ENCODE peak calls at places on chromosome 13, in six cellular contexts. S, B, D, E, J and I are unnamed samples. For H3K36me3, the result is how much of the 10 kb centered on the place peaks cover.

GRCh38 chr13:26022538-26023292 is 29.1 kb downstream of the SHISA2 start:
- DNase-seq in S (no peak), B (peak), D (peak), E (no peak), J (peak), I (no peak)

GRCh38 chr13:83503424-83503823 is 378.9 kb downstream of the SLITRK1 start:
- DNase-seq in S (no peak), B (peak), D (no peak), E (no peak), J (no peak), I (no peak)

GRCh38 chr13:102317593-102317992 is 84.3 kb downstream of the FGF14 start:
- DNase-seq in S (peak), B (peak), D (no peak), E (no peak), J (peak), I (peak)

GRCh38 chr13:30734434-30734833 is 909 bp upstream of the ALOX5AP start:
- DNase-seq in S (peak), B (peak), D (no peak), E (no peak), J (no peak), I (no peak)

GRCh38 chr13:46607768-46608553 is 55.0 kb downstream of the LRCH1 start:
- DNase-seq in S (no peak), B (no peak), D (no peak), E (peak), J (no peak), I (no peak)

GRCh38 chr13:94309997-94310842 is 169.3 kb downstream of the DCT start:
- DNase-seq in S (no peak), B (peak), D (no peak), E (no peak), J (no peak), I (no peak)

GRCh38 chr13:109272595-109273325 is 513.6 kb downstream of the IRS2 start:
- DNase-seq in S (no peak), B (peak), D (no peak), E (no peak), J (no peak), I (no peak)

GRCh38 chr13:110135977-110136597 is 170.9 kb downstream of the COL4A1 start:
- DNase-seq in S (no peak), B (no peak), D (no peak), E (no peak), J (no peak), I (no peak)

GRCh38 chr13:76975863-76976262 is 16.0 kb upstream of the CLN5 start:
- DNase-seq in S (no peak), B (no peak), D (no peak), E (no peak), J (no peak), I (no peak)

GRCh38 chr13:34412295-34412694 is 529.8 kb upstream of the NBEA start:
- DNase-seq in S (no peak), B (no peak), D (no peak), E (no peak), J (no peak), I (no peak)

GRCh38 chr13:46149272-46150133 is 32.5 kb downstream of the LCP1 start:
- DNase-seq in S (no peak), B (no peak), D (no peak), E (no peak), J (no peak), I (no peak)

GRCh38 chr13:92769064-92769463 is 457.5 kb upstream of the GPC6 start:
- DNase-seq in S (no peak), B (peak), D (no peak), E (no peak), J (no peak), I (no peak)

GRCh38 chr13:112510987-112511715 is 76.8 kb downstream of the TUBGCP3 start:
- DNase-seq in S (no peak), B (no peak), D (no peak), E (peak), J (no peak), I (no peak)

GRCh38 chr13:104809483-104809882 is 1726.0 kb downstream of the EFNB2 start:
- DNase-seq in S (no peak), B (peak), D (no peak), E (no peak), J (no peak), I (no peak)

GRCh38 chr13:38821753-38822551 is 135.1 kb downstream of the FREM2 start:
- DNase-seq in S (peak), B (no peak), D (peak), E (no peak), J (no peak), I (no peak)

GRCh38 chr13:42720116-42720857 is 61.1 kb upstream of the FAM216B start:
- DNase-seq in S (peak), B (peak), D (no peak), E (no peak), J (no peak), I (no peak)

GRCh38 chr13:65240773-65241172 is 1989.4 kb downstream of the PCDH9 start:
- DNase-seq in S (no peak), B (no peak), D (no peak), E (no peak), J (no peak), I (no peak)

GRCh38 chr13:23609414-23610186 is 39.4 kb downstream of the TNFRSF19 start:
- DNase-seq in S (no peak), B (peak), D (no peak), E (peak), J (no peak), I (no peak)
- H3K4me3 ChIP-seq in S (no peak), B (peak), D (no peak), E (peak), J (no peak), I (no peak)

GRCh38 chr13:41520016-41520698 is 62.8 kb downstream of the RGCC start:
- DNase-seq in S (peak), B (no peak), D (no peak), E (no peak), J (no peak), I (no peak)
- H3K36me3 ChIP-seq in S (under half), B (under half), D (under half), E (under half), J (under half), I (under half)

DNA sequence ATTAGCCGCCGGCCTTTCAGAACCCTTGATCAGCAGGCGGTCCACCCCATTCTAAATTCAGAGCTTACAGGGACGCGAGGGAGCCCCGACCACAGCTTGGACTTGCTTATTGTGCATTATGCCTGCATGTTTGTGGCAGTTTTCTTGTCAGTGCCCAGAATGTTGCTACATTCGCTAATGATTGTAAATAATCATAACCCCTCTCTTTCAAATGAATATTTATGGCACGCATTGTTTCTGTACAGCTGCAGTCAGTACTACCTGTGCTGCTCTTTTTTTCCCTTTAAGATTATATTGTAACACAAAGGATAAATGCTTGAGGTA is 321 bp upstream of the VPS36 start:
- DNase-seq in S (no peak), B (no peak), D (no peak), E (no peak), J (no peak), I (no peak)
- H3K4me3 ChIP-seq in S (no peak), B (peak), D (no peak), E (peak), J (no peak), I (no peak)

DNA sequence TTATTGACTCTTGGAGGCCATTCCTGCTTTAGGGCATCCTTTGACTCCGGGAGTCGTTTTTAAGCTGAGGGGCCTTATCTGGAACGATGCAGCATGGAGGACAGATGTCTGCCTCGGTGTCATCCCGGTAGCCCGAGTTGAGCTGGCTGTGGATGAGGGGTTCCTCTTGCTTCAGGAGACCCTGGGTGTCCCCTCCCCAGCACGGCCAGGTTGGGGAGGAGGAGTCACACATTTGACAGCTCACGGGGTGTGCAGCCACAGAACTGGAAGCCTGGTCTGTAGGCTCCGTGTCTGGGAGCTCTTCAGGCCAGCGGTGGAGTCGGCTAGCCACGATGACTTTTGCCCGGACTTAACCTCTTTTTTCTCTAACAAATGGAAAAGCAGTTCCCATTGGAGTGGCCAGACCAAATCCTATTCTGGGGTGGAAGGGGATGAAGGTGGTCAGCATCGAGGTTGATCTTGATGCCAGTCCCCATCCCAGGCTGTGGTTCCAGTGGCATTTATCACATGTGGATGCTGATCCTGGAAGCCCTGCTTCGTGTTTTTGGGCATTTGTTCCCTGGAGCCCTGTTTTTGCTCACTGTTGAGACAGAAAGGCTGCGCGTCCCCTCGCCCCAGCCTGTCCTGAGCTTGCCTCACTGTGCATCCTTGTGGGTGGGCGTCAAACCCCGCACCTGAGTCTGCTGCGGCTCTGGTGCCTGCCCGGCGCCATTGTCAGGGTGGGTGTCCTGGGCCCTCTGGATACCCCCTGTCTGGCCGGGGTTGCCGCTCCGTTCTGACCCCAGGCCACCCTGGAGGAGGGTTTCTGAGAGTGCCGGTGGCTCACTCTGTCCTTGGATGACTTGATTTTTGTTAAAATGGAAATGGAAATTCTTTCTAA is 12.0 kb downstream of the TFDP1 start:
- DNase-seq in S (no peak), B (no peak), D (no peak), E (no peak), J (no peak), I (peak)
- H3K36me3 ChIP-seq in S (under half), B (under half), D (half or more), E (under half), J (under half), I (half or more)

DNA sequence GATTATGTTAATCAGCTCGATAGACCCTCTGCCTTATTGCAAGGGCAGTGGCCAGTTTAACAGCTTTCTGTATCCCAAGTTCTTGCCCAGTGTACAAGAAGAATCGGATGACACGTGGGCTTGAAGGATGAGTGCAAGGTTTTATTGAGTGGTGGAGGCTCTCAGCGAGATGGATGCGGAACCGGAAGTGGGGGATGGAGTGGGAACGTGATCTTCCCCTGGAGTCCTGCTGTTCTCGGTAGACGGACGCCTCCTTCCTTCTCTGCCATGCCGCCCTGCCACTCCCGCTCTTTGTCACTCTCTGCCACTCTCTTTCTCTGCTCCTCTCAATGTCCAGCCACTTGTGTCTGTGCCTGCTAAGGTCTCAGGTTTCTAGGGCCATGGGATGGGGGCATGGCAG is 21.0 kb downstream of the RFXAP start:
- DNase-seq in S (no peak), B (no peak), D (no peak), E (no peak), J (no peak), I (peak)
- H3K4me3 ChIP-seq in S (no peak), B (no peak), D (no peak), E (no peak), J (no peak), I (peak)

DNA sequence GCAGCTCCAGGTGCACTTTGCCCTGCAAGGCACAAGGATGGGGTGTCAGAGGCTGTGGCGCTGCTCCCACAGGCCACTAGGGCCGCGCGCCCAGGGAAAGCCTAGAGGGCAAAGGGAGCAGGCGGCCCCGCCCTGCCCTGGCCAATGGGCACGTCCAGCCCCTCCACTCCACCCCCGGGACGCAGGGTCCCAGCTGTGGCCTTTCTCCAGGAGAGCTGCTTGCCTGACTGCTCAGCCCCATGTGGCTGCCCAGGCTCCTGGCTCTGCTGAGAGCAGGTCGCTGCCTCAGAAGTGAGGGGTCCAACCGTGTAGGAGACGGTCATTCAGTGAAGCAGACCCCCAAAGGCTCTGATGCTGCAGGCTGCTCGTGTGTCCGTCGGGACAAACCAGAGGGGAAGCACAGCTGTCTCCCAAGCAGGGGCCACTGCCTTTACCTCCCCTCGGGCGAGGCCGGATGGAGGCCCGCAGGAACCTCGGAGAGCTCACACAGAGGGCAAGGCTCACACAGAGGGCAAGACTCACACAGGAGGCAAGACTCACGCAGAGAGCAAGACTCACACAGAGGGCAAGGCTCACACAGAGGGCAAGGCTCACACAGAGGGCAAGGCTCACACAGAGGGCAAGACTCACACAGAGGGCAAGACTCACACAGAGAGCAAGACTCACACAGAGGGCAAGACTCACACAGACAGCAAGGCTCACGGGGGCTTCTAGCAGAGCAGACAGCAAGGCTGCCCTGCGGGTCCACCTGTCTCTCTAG is 56.2 kb upstream of the C13orf46 start:
- DNase-seq in S (no peak), B (no peak), D (no peak), E (no peak), J (peak), I (no peak)
- H3K36me3 ChIP-seq in S (under half), B (under half), D (under half), E (half or more), J (under half), I (under half)

GRCh38 chr13:97540696-97541095 is 106.7 kb downstream of the RAP2A start:
- DNase-seq in S (no peak), B (peak), D (no peak), E (no peak), J (no peak), I (no peak)

GRCh38 chr13:97537110-97537509 is 103.1 kb downstream of the RAP2A start:
- DNase-seq in S (no peak), B (no peak), D (no peak), E (no peak), J (no peak), I (no peak)

GRCh38 chr13:97538193-97538592 is 104.2 kb downstream of the RAP2A start:
- DNase-seq in S (no peak), B (no peak), D (no peak), E (no peak), J (no peak), I (no peak)

GRCh38 chr13:97542102-97542501 is 108.1 kb downstream of the RAP2A start:
- DNase-seq in S (no peak), B (peak), D (no peak), E (no peak), J (no peak), I (no peak)

DNA sequence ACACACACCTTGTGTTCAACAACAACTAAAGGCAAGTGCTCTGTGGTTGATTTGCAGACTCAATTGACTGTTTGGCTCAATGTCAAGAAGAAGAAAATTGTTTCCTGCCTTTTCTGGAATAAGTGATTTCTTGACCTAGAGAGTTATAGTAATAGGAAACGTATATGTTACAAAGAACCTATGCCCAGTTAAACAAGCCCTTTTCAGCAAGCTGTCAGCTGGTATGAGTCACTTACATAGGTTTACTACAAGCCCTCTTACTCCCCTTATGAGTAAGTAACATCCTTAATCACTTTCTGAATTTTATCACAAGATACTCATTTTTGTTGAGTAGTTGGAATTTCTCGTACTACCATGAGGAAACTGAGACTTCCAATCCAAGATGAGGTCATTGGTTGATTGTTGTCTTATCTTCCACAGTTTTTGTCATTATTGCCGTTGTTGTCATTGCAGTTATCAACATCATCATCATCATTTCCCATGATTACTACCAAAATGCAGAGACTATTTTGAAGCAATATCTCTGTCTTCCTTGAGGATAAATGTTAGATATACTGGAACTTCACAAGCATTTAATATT is 105.8 kb downstream of the RAP2A start:
- DNase-seq in S (no peak), B (peak), D (no peak), E (no peak), J (no peak), I (no peak)
- H3K4me3 ChIP-seq in S (no peak), B (no peak), D (no peak), E (no peak), J (no peak), I (no peak)